ENCODE peak calls at places on chromosomes 4 and X, in ten cellular contexts. T is NCI-H1105; P is cardiac fibroblast; L is T follicular helper cell; Y is T-helper 9 cell; C is stimulated activated CD4-positive, alpha-beta T cell treated with anti-CD3 and anti-CD28 coated beads, TNF-alpha, amount 100 ng/mL, for 1 hour; W is CD4-positive, alpha-beta memory T cell; E is HuH-7.5; I is NCI-H187; V is activated CD8-positive, alpha-beta T cell treated with anti-CD3 and anti-CD28 coated beads, Interleukin-2, amount 10 ng/mL, durations not matched to agents 7 days and 5 days. X is an unnamed sample.

GRCh38 chrX:152480269-152481212 is 29.4 kb upstream of the GABRA3 start:
- DNase-seq in T (no peak), P (no peak), L (no peak), Y (no peak), C (no peak), W (no peak), E (no peak), I (no peak), V (no peak), X (no peak)

GRCh38 chrX:13906103-13906502 is 89.2 kb upstream of the GPM6B start:
- DNase-seq in T (peak), P (no peak), L (no peak), Y (no peak), C (no peak), W (no peak), E (no peak), I (no peak), V (no peak), X (no peak)

GRCh38 chr4:76622717-76623116 is 187.7 kb downstream of the SHROOM3 start:
- DNase-seq in T (no peak), P (no peak), L (no peak), Y (no peak), C (no peak), W (no peak), E (no peak), I (no peak), V (no peak), X (no peak)

GRCh38 chr4:190019023-190019858 is 7.8 kb downstream of the FRG2 start:
- DNase-seq in T (no peak), P (no peak), L (no peak), Y (no peak), C (no peak), W (no peak), E (no peak), I (no peak), V (no peak), X (no peak)

GRCh38 chr4:112552668-112553067 is 36.7 kb upstream of the NEUROG2 start:
- DNase-seq in T (no peak), P (peak), L (no peak), Y (no peak), C (no peak), W (no peak), E (no peak), I (no peak), V (no peak), X (peak)

GRCh38 chr4:17721496-17722360 is 59.7 kb downstream of the FAM184B start:
- DNase-seq in T (no peak), P (peak), L (no peak), Y (no peak), C (no peak), W (no peak), E (no peak), I (no peak), V (no peak), X (peak)

GRCh38 chr4:1278336-1278670 is 11.4 kb upstream of the MAEA start:
- DNase-seq in T (no peak), P (peak), L (no peak), Y (no peak), C (no peak), W (no peak), E (no peak), I (no peak), V (no peak), X (no peak)

GRCh38 chr4:70844180-70844579 is 4.5 kb upstream of the GRSF1 start:
- DNase-seq in T (no peak), P (no peak), L (no peak), Y (no peak), C (no peak), W (no peak), E (no peak), I (no peak), V (no peak), X (no peak)

GRCh38 chr4:69858683-69859082 is 1.3 kb downstream of the SULT1E1 start:
- DNase-seq in T (peak), P (peak), L (no peak), Y (no peak), C (no peak), W (no peak), E (no peak), I (no peak), V (no peak), X (no peak)

GRCh38 chr4:119046263-119046662 is 89.4 kb upstream of the MYOZ2 start:
- DNase-seq in T (no peak), P (no peak), L (no peak), Y (no peak), C (no peak), W (no peak), E (no peak), I (no peak), V (no peak), X (no peak)

GRCh38 chr4:121484633-121485032 is 103.8 kb upstream of the QRFPR start:
- DNase-seq in T (no peak), P (peak), L (no peak), Y (no peak), C (no peak), W (no peak), E (no peak), I (no peak), V (no peak), X (peak)

GRCh38 chrX:68832516-68833447 is 4.0 kb downstream of the EFNB1 start:
- DNase-seq in T (no peak), P (no peak), L (no peak), Y (no peak), C (no peak), W (no peak), E (no peak), I (no peak), V (no peak), X (no peak)

GRCh38 chrX:134733595-134733994 is 75.3 kb upstream of the PLAC1 start:
- DNase-seq in T (no peak), P (no peak), L (no peak), Y (no peak), C (no peak), W (no peak), E (no peak), I (no peak), V (no peak), X (no peak)

GRCh38 chrX:125778256-125778655 is 387.8 kb downstream of the DCAF12L2 start:
- DNase-seq in T (no peak), P (no peak), L (no peak), Y (no peak), C (no peak), W (no peak), E (no peak), I (no peak), V (no peak), X (no peak)

GRCh38 chr4:52825311-52826090 is 36.6 kb upstream of the RASL11B start:
- DNase-seq in T (no peak), P (no peak), L (no peak), Y (no peak), C (no peak), W (peak), E (no peak), I (no peak), V (no peak), X (no peak)

GRCh38 chr4:89307446-89308160 is at the start of gene GPRIN3:
- DNase-seq in T (peak), P (no peak), L (no peak), Y (peak), C (peak), W (peak), E (peak), I (no peak), V (peak), X (peak)

GRCh38 chrX:131675596-131676194 is 131.8 kb downstream of the OR13H1 start:
- DNase-seq in T (no peak), P (peak), L (no peak), Y (no peak), C (no peak), W (no peak), E (peak), I (no peak), V (no peak), X (no peak)

GRCh38 chr4:151667025-151667424 is 93.8 kb downstream of the GATB start:
- DNase-seq in T (no peak), P (no peak), L (no peak), Y (no peak), C (no peak), W (no peak), E (no peak), I (no peak), V (no peak), X (no peak)

GRCh38 chrX:13471269-13471668 is 98.1 kb upstream of the EGFL6 start:
- DNase-seq in T (no peak), P (no peak), L (no peak), Y (no peak), C (no peak), W (no peak), E (no peak), I (no peak), V (no peak), X (no peak)

GRCh38 chr4:153522800-153523089 is 56.6 kb downstream of the TMEM131L start:
- DNase-seq in T (no peak), P (no peak), L (peak), Y (peak), C (peak), W (peak), E (no peak), I (no peak), V (peak), X (no peak)

GRCh38 chr4:84384801-84385582 is 114.1 kb downstream of the NKX6-1 start:
- DNase-seq in T (no peak), P (no peak), L (no peak), Y (no peak), C (no peak), W (no peak), E (no peak), I (no peak), V (no peak), X (no peak)

GRCh38 chrX:47177079-47177478 is 16.6 kb upstream of the UBA1 start:
- DNase-seq in T (no peak), P (no peak), L (no peak), Y (no peak), C (no peak), W (no peak), E (no peak), I (no peak), V (no peak), X (no peak)

GRCh38 chr4:2923141-2923551 is 40.1 kb downstream of the NOP14 start:
- DNase-seq in T (no peak), P (peak), L (no peak), Y (no peak), C (no peak), W (no peak), E (no peak), I (no peak), V (no peak), X (peak)

GRCh38 chr4:158094413-158095110 is 78.3 kb downstream of the GASK1B start:
- DNase-seq in T (no peak), P (peak), L (no peak), Y (no peak), C (no peak), W (no peak), E (no peak), I (no peak), V (no peak), X (no peak)

GRCh38 chrX:69177511-69178162 is 12.4 kb upstream of the PJA1 start:
- DNase-seq in T (no peak), P (no peak), L (no peak), Y (no peak), C (no peak), W (no peak), E (no peak), I (no peak), V (no peak), X (no peak)

GRCh38 chrX:140524556-140524955 is 19.7 kb upstream of the SOX3 start:
- DNase-seq in T (no peak), P (no peak), L (no peak), Y (no peak), C (no peak), W (no peak), E (no peak), I (no peak), V (no peak), X (no peak)

GRCh38 chr4:133146574-133147198 is 2.4 kb upstream of the PCDH10 start:
- DNase-seq in T (peak), P (peak), L (no peak), Y (no peak), C (no peak), W (no peak), E (no peak), I (no peak), V (peak), X (peak)

GRCh38 chr4:124980276-124980752 is 267.8 kb upstream of the ANKRD50 start:
- DNase-seq in T (no peak), P (peak), L (no peak), Y (no peak), C (no peak), W (no peak), E (no peak), I (no peak), V (no peak), X (no peak)

GRCh38 chr4:19983072-19983471 is 268.6 kb upstream of the SLIT2 start:
- DNase-seq in T (no peak), P (peak), L (no peak), Y (no peak), C (no peak), W (no peak), E (no peak), I (no peak), V (no peak), X (peak)

GRCh38 chr4:153365003-153365402 is 20.5 kb downstream of the MND1 start:
- DNase-seq in T (no peak), P (no peak), L (no peak), Y (no peak), C (no peak), W (peak), E (no peak), I (no peak), V (no peak), X (no peak)

GRCh38 chr4:89258506-89258905 is 49.1 kb downstream of the GPRIN3 start:
- DNase-seq in T (no peak), P (no peak), L (no peak), Y (no peak), C (no peak), W (no peak), E (no peak), I (no peak), V (no peak), X (no peak)

GRCh38 chr4:184315675-184316359 is 98.1 kb upstream of the ENPP6 start:
- DNase-seq in T (no peak), P (no peak), L (no peak), Y (no peak), C (no peak), W (no peak), E (no peak), I (no peak), V (peak), X (no peak)

X was measured in fibroblast of gingiva.